ENCODE peak calls at places on chromosome 1, in six cellular contexts. R, D, J, I, K and C are unnamed samples.

GRCh38 chr1:211541715-211542477 is 37.1 kb downstream of the SLC30A1 start:
- DNase-seq in R (no peak), D (no peak), J (peak; percentile 73), I (no peak), K (no peak), C (no peak)

GRCh38 chr1:113940365-113941244 is 11.5 kb downstream of the HIPK1 start:
- DNase-seq in R (no peak), D (no peak), J (no peak), I (no peak), K (no peak), C (no peak)

GRCh38 chr1:203304919-203305808 is at the start of gene BTG2:
- DNase-seq in R (peak; percentile 95), D (peak; percentile 97), J (peak; percentile 97), I (peak; percentile 31), K (peak; percentile 84), C (no peak)

GRCh38 chr1:206912445-206913095 is 9.2 kb downstream of the FCMR start:
- DNase-seq in R (peak; percentile 40), D (no peak), J (peak; percentile 54), I (no peak), K (peak; percentile 74), C (no peak)

GRCh38 chr1:198918920-198919319 is 280.1 kb downstream of the PTPRC start:
- DNase-seq in R (no peak), D (no peak), J (no peak), I (no peak), K (no peak), C (no peak)

GRCh38 chr1:169529068-169529642 is 43.4 kb upstream of the SLC19A2 start:
- DNase-seq in R (no peak), D (no peak), J (no peak), I (no peak), K (peak; percentile 75), C (peak; percentile 56)

GRCh38 chr1:43015269-43015668 is 56.6 kb upstream of the SLC2A1 start:
- DNase-seq in R (no peak), D (no peak), J (no peak), I (no peak), K (no peak), C (no peak)

GRCh38 chr1:35033346-35033745 is 1.6 kb upstream of the ZMYM6 start:
- DNase-seq in R (no peak), D (no peak), J (no peak), I (no peak), K (no peak), C (no peak)

GRCh38 chr1:14466006-14466405 is 132.5 kb upstream of the KAZN start:
- DNase-seq in R (no peak), D (no peak), J (no peak), I (no peak), K (no peak), C (no peak)

GRCh38 chr1:232457607-232458006 is 172.3 kb downstream of the SIPA1L2 start:
- DNase-seq in R (no peak), D (no peak), J (no peak), I (no peak), K (no peak), C (no peak)

GRCh38 chr1:6072774-6073479 is 27.2 kb downstream of the KCNAB2 start:
- DNase-seq in R (no peak), D (no peak), J (no peak), I (no peak), K (no peak), C (no peak)

GRCh38 chr1:31112223-31112622 is 46.7 kb upstream of the PUM1 start:
- DNase-seq in R (no peak), D (no peak), J (no peak), I (no peak), K (no peak), C (no peak)

GRCh38 chr1:208820600-208821232 is 576.5 kb upstream of the PLXNA2 start:
- DNase-seq in R (no peak), D (no peak), J (no peak), I (no peak), K (no peak), C (no peak)

GRCh38 chr1:59353453-59353852 is 56.6 kb downstream of the FGGY start:
- DNase-seq in R (no peak), D (no peak), J (no peak), I (no peak), K (no peak), C (no peak)

GRCh38 chr1:160116277-160117147 is 953 bp downstream of the ATP1A2 start:
- DNase-seq in R (no peak), D (no peak), J (no peak), I (no peak), K (no peak), C (no peak)

GRCh38 chr1:145994391-145995120 is 1.8 kb downstream of the TXNIP start:
- DNase-seq in R (no peak), D (no peak), J (no peak), I (no peak), K (no peak), C (no peak)

GRCh38 chr1:88825721-88826120 is 65.6 kb downstream of the GTF2B start:
- DNase-seq in R (no peak), D (no peak), J (no peak), I (no peak), K (no peak), C (no peak)

GRCh38 chr1:184622136-184622823 is 132.4 kb downstream of the EDEM3 start:
- DNase-seq in R (peak; percentile 81), D (no peak), J (peak; percentile 85), I (peak; percentile 90), K (peak; percentile 83), C (peak; percentile 16)

GRCh38 chr1:216688127-216688657 is 35.0 kb downstream of the ESRRG start:
- DNase-seq in R (no peak), D (no peak), J (no peak), I (no peak), K (no peak), C (no peak)

GRCh38 chr1:160206421-160207117 is 1.4 kb downstream of the PEA15 start:
- DNase-seq in R (no peak), D (no peak), J (no peak), I (peak; percentile 72), K (no peak), C (peak; percentile 62)

GRCh38 chr1:1032428-1032827 is 12.5 kb downstream of the AGRN start:
- DNase-seq in R (no peak), D (no peak), J (no peak), I (no peak), K (no peak), C (no peak)

GRCh38 chr1:20358761-20359263 is 68.1 kb downstream of the VWA5B1 start:
- DNase-seq in R (peak; percentile 71), D (peak; percentile 93), J (peak; percentile 78), I (no peak), K (no peak), C (no peak)

GRCh38 chr1:44947774-44948311 is 38.6 kb downstream of the EIF2B3 start:
- DNase-seq in R (no peak), D (no peak), J (no peak), I (no peak), K (no peak), C (no peak)

DNA sequence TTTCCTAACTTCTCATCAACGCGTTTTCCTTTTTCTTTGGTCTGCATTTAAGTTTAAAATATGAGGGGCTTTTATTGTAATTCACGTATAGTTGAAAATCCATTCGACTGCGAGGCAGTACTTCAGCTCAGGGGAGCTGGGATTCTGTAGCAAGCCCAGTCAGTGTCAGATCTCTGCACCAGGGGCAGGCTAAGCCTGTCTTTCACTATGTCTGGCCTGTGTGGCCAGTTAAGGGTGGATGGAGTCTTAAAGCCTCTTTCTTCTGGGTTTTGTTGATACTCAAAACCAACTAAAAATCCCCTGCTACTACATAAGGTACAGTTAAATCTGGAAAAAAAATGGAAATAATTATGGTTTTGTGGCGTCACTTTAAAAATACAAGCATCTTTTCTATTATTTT is 124.7 kb downstream of the TYW3 start:
- DNase-seq in R (no peak), D (no peak), J (no peak), I (no peak), K (no peak), C (no peak)
- TF ChIP-seq CTCF in R (no peak), D (no peak), J (no peak), I (no peak), K (no peak), C (no peak)

GRCh38 chr1:53860967-53861411 is 22.9 kb upstream of the NDC1 start:
- DNase-seq in R (no peak), D (no peak), J (no peak), I (no peak), K (no peak), C (no peak)

GRCh38 chr1:53862507-53862906 is 24.4 kb upstream of the NDC1 start:
- DNase-seq in R (no peak), D (no peak), J (no peak), I (no peak), K (no peak), C (no peak)
- H3K4me3 ChIP-seq in R (no peak overlapping the region), D (no peak overlapping the region), J (no peak overlapping the region), I (no peak overlapping the region), K (no peak overlapping the region), C (no peak overlapping the region)

DNA sequence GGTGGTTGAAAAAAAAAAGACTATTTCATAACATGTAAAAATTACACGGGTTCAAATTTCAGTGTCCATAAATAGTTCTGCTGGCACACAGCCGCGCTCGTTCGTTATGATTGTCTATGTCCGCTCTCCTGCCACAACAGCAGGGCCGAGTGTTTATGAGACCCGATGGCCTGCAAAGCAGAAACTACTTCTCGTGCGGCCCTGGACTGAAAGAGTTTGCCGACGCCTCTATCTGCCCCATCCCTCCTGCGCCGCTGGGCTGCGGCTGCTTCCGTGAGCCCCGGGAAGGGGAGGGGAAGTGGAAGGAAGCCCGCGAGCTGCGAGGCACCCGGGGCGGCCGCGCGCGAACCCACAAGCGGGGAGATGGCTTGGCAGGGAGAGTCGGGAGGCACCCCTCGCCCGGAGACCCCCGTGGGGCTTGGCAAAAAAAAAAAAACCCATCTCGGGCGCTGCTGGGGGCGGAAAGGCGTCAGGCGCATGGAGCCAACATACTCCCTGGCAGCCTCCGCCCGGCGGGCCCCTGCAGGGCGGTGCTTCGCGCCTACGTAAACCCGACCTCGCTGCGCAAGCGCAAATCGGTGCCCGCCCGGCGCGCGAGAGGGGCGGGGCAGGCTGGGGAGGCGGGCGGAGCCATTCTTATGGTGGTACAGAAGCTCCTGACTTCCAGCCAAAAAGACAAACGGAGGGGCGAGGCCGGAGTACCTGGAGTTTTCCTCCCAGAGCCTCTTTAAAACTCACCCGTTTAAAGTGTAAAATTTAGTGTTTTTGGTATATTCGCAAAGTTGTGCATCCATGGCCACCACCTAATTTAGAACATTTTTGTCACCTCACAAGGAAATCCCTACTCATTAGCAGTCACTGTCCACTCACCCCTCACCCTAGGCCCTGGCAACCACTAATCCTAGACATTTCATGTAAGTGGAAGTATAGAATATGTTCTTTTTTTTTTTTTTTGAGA is 8.3 kb downstream of the SLC27A3 start:
- DNase-seq in R (peak; percentile 90), D (peak; percentile 96), J (peak; percentile 97), I (peak; percentile 44), K (peak; percentile 89), C (no peak)
- TF ChIP-seq CTCF in R (peak; percentile 38), D (no peak), J (peak; percentile 5), I (peak; percentile 13), K (no peak), C (no peak)

DNA sequence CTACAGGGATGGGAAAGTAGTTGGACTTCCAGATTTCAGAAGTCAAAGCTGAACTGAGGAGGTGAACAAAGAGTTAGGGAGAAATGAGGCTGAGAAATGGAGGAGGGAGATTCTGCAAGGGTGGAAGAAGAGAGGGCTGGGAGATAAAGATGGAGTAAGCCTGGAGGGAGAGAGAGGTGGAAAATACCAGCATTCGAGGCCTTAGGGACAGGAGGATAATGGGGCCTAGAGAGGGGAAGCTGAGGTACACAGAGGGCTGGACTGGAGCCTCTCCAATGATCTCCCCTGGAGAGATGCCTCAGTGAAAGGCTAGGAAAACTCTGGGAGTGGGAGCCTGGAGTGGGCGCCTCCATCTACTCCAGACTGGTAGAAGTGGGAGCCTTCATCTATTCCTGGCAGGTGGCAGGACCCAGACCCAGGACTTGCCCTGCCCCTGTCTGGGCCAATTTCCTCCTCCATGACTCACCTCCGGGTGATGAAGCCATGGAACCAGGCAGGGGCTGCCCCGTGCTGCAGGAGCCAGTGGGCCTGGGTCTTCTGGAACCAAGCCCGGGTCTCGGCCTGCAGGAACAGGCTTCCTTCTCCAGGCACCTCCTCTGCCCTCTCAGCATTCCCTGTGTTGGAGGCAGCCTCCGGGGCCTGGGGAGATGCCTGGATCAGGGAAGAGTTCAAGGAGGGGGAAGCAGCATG is 1.9 kb downstream of the SH2D2A start:
- DNase-seq in R (no peak), D (no peak), J (peak; percentile 66), I (no peak), K (no peak), C (no peak)
- H3K4me3 ChIP-seq in R (peak overlapping the region; percentile 65), D (no peak overlapping the region), J (no peak overlapping the region), I (no peak overlapping the region), K (no peak overlapping the region), C (no peak overlapping the region)